ENCODE peak calls at places on chromosome 11, in seven cellular contexts. One of them, this sample, is unnamed.

GRCh38 chr11:87150936-87151335 is 113.2 kb downstream of the TMEM135 start:
- DNase-seq in astrocyte of the spinal cord: peak
- DNase-seq in A673: no peak
- DNase-seq in brain microvascular endothelial cell: no peak
- DNase-seq in cardiac fibroblast: peak
- DNase-seq in lower lobe of right lung: no peak
- DNase-seq in colonic mucosa: no peak
- DNase-seq in this sample: peak

GRCh38 chr11:134330611-134331564 is 900 bp upstream of the GLB1L2 start:
- DNase-seq in A673: no peak
- DNase-seq in colonic mucosa: no peak
- DNase-seq in brain microvascular endothelial cell: no peak
- DNase-seq in lower lobe of right lung: no peak
- DNase-seq in astrocyte of the spinal cord: no peak
- DNase-seq in cardiac fibroblast: no peak
- DNase-seq in this sample: no peak

GRCh38 chr11:32426819-32427615 is 8.3 kb downstream of the WT1 start:
- DNase-seq in cardiac fibroblast: no peak
- DNase-seq in A673: no peak
- DNase-seq in brain microvascular endothelial cell: no peak
- DNase-seq in lower lobe of right lung: no peak
- DNase-seq in colonic mucosa: no peak
- DNase-seq in astrocyte of the spinal cord: no peak
- DNase-seq in this sample: no peak

GRCh38 chr11:34343153-34343552 is 14.7 kb downstream of the ABTB2 start:
- DNase-seq in brain microvascular endothelial cell: peak
- DNase-seq in colonic mucosa: no peak
- DNase-seq in lower lobe of right lung: no peak
- DNase-seq in astrocyte of the spinal cord: peak
- DNase-seq in cardiac fibroblast: peak
- DNase-seq in A673: peak
- DNase-seq in this sample: peak

GRCh38 chr11:107711861-107712260 is at the start of gene SLN:
- DNase-seq in cardiac fibroblast: no peak
- DNase-seq in A673: no peak
- DNase-seq in colonic mucosa: no peak
- DNase-seq in brain microvascular endothelial cell: no peak
- DNase-seq in lower lobe of right lung: no peak
- DNase-seq in astrocyte of the spinal cord: no peak
- DNase-seq in this sample: no peak

GRCh38 chr11:3169235-3169951 is 4.3 kb upstream of the OSBPL5 start:
- DNase-seq in A673: peak
- DNase-seq in colonic mucosa: no peak
- DNase-seq in cardiac fibroblast: peak
- DNase-seq in astrocyte of the spinal cord: peak
- DNase-seq in brain microvascular endothelial cell: peak
- DNase-seq in lower lobe of right lung: peak
- DNase-seq in this sample: peak

GRCh38 chr11:73586791-73587190 is 11.1 kb downstream of the FAM168A start:
- DNase-seq in cardiac fibroblast: no peak
- DNase-seq in lower lobe of right lung: no peak
- DNase-seq in astrocyte of the spinal cord: no peak
- DNase-seq in colonic mucosa: no peak
- DNase-seq in brain microvascular endothelial cell: no peak
- DNase-seq in A673: no peak
- DNase-seq in this sample: no peak

GRCh38 chr11:76781861-76782500 is 1.2 kb upstream of the TSKU start:
- DNase-seq in cardiac fibroblast: no peak
- DNase-seq in A673: no peak
- DNase-seq in astrocyte of the spinal cord: no peak
- DNase-seq in colonic mucosa: no peak
- DNase-seq in brain microvascular endothelial cell: no peak
- DNase-seq in lower lobe of right lung: no peak
- DNase-seq in this sample: no peak

GRCh38 chr11:9208726-9209501 is 56.2 kb downstream of the DENND5A start:
- DNase-seq in lower lobe of right lung: no peak
- DNase-seq in cardiac fibroblast: peak
- DNase-seq in brain microvascular endothelial cell: no peak
- DNase-seq in colonic mucosa: no peak
- DNase-seq in A673: no peak
- DNase-seq in astrocyte of the spinal cord: no peak
- DNase-seq in this sample: peak

GRCh38 chr11:34916810-34917780 is 677 bp downstream of the PDHX start:
- DNase-seq in cardiac fibroblast: peak
- DNase-seq in lower lobe of right lung: no peak
- DNase-seq in A673: peak
- DNase-seq in astrocyte of the spinal cord: no peak
- DNase-seq in brain microvascular endothelial cell: peak
- DNase-seq in colonic mucosa: no peak
- DNase-seq in this sample: peak

GRCh38 chr11:106827687-106828086 is 190.6 kb downstream of the GUCY1A2 start:
- DNase-seq in cardiac fibroblast: no peak
- DNase-seq in colonic mucosa: no peak
- DNase-seq in lower lobe of right lung: peak
- DNase-seq in brain microvascular endothelial cell: no peak
- DNase-seq in A673: no peak
- DNase-seq in astrocyte of the spinal cord: no peak
- DNase-seq in this sample: no peak

GRCh38 chr11:62139526-62140301 is 15.9 kb downstream of the INCENP start:
- DNase-seq in colonic mucosa: no peak
- DNase-seq in A673: no peak
- DNase-seq in astrocyte of the spinal cord: no peak
- DNase-seq in cardiac fibroblast: no peak
- DNase-seq in lower lobe of right lung: no peak
- DNase-seq in brain microvascular endothelial cell: no peak
- DNase-seq in this sample: no peak
- TF ChIP-seq CTCF in colonic mucosa: no peak
- TF ChIP-seq CTCF in A673: no peak
- TF ChIP-seq CTCF in astrocyte of the spinal cord: no peak
- TF ChIP-seq CTCF in cardiac fibroblast: no peak
- TF ChIP-seq CTCF in lower lobe of right lung: no peak
- TF ChIP-seq CTCF in brain microvascular endothelial cell: no peak
- TF ChIP-seq CTCF in this sample: no peak

GRCh38 chr11:43735931-43736330 is 55.4 kb downstream of the HSD17B12 start:
- DNase-seq in astrocyte of the spinal cord: peak
- DNase-seq in lower lobe of right lung: no peak
- DNase-seq in brain microvascular endothelial cell: no peak
- DNase-seq in A673: peak
- DNase-seq in colonic mucosa: no peak
- DNase-seq in cardiac fibroblast: peak
- DNase-seq in this sample: peak

GRCh38 chr11:43736502-43737193 is 56.1 kb downstream of the HSD17B12 start:
- DNase-seq in A673: peak
- DNase-seq in colonic mucosa: no peak
- DNase-seq in lower lobe of right lung: no peak
- DNase-seq in brain microvascular endothelial cell: peak
- DNase-seq in cardiac fibroblast: peak
- DNase-seq in astrocyte of the spinal cord: peak
- DNase-seq in this sample: peak

GRCh38 chr11:43737194-43737575 is 56.6 kb downstream of the HSD17B12 start:
- DNase-seq in brain microvascular endothelial cell: no peak
- DNase-seq in lower lobe of right lung: no peak
- DNase-seq in colonic mucosa: no peak
- DNase-seq in A673: no peak
- DNase-seq in cardiac fibroblast: no peak
- DNase-seq in astrocyte of the spinal cord: no peak
- DNase-seq in this sample: no peak

GRCh38 chr11:43735115-43735514 is 54.6 kb downstream of the HSD17B12 start:
- DNase-seq in A673: no peak
- DNase-seq in cardiac fibroblast: no peak
- DNase-seq in colonic mucosa: no peak
- DNase-seq in lower lobe of right lung: no peak
- DNase-seq in brain microvascular endothelial cell: no peak
- DNase-seq in astrocyte of the spinal cord: no peak
- DNase-seq in this sample: no peak

GRCh38 chr11:43738600-43739409 is 58.3 kb downstream of the HSD17B12 start:
- DNase-seq in brain microvascular endothelial cell: peak
- DNase-seq in astrocyte of the spinal cord: peak
- DNase-seq in colonic mucosa: no peak
- DNase-seq in cardiac fibroblast: peak
- DNase-seq in A673: peak
- DNase-seq in lower lobe of right lung: no peak
- DNase-seq in this sample: peak
- H3K4me3 ChIP-seq in brain microvascular endothelial cell: no peak
- H3K4me3 ChIP-seq in astrocyte of the spinal cord: no peak
- H3K4me3 ChIP-seq in colonic mucosa: no peak
- H3K4me3 ChIP-seq in cardiac fibroblast: no peak
- H3K4me3 ChIP-seq in A673: peak
- H3K4me3 ChIP-seq in lower lobe of right lung: no peak
- H3K4me3 ChIP-seq in this sample: peak

GRCh38 chr11:60485987-60486386 is 6.6 kb upstream of the MS4A12 start:
- DNase-seq in A673: peak
- DNase-seq in colonic mucosa: peak
- DNase-seq in cardiac fibroblast: peak
- DNase-seq in lower lobe of right lung: no peak
- DNase-seq in astrocyte of the spinal cord: no peak
- DNase-seq in brain microvascular endothelial cell: no peak
- DNase-seq in this sample: no peak
- TF ChIP-seq CTCF in A673: peak
- TF ChIP-seq CTCF in colonic mucosa: peak
- TF ChIP-seq CTCF in cardiac fibroblast: no peak
- TF ChIP-seq CTCF in lower lobe of right lung: peak
- TF ChIP-seq CTCF in astrocyte of the spinal cord: no peak
- TF ChIP-seq CTCF in brain microvascular endothelial cell: peak
- TF ChIP-seq CTCF in this sample: no peak

GRCh38 chr11:65870706-65871681 is 1.6 kb downstream of the EFEMP2 start:
- DNase-seq in A673: peak
- DNase-seq in cardiac fibroblast: no peak
- DNase-seq in colonic mucosa: no peak
- DNase-seq in astrocyte of the spinal cord: no peak
- DNase-seq in brain microvascular endothelial cell: no peak
- DNase-seq in lower lobe of right lung: peak
- DNase-seq in this sample: no peak
- H3K4me3 ChIP-seq in A673: no peak
- H3K4me3 ChIP-seq in cardiac fibroblast: peak
- H3K4me3 ChIP-seq in colonic mucosa: no peak
- H3K4me3 ChIP-seq in astrocyte of the spinal cord: peak
- H3K4me3 ChIP-seq in brain microvascular endothelial cell: peak
- H3K4me3 ChIP-seq in lower lobe of right lung: peak
- H3K4me3 ChIP-seq in this sample: peak

DNA sequence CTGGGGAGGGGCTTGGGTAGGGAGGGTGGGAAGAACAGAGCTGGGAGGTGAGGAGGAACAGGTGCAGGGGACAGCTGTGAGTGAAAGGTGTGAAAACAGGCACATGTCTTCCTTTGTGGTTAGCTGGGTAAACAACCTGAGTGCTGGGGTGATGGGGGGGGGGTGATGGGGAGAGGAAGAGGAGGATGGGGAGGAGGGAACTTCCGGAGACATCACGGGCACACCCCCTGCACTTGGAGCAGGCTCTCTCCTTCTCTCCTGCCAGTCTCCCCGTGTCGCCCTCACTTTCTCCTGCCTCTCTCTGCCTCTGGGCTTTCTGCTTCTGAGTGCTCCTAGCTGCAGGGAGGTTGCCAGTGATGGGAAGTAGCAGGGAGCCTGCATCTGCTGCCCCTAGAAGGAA is 8.8 kb downstream of the CXCR5 start:
- DNase-seq in cardiac fibroblast: no peak
- DNase-seq in colonic mucosa: no peak
- DNase-seq in astrocyte of the spinal cord: no peak
- DNase-seq in A673: no peak
- DNase-seq in brain microvascular endothelial cell: no peak
- DNase-seq in lower lobe of right lung: no peak
- DNase-seq in this sample: no peak
- TF ChIP-seq CTCF in cardiac fibroblast: no peak
- TF ChIP-seq CTCF in colonic mucosa: no peak
- TF ChIP-seq CTCF in astrocyte of the spinal cord: no peak
- TF ChIP-seq CTCF in A673: no peak
- TF ChIP-seq CTCF in brain microvascular endothelial cell: no peak
- TF ChIP-seq CTCF in lower lobe of right lung: no peak
- TF ChIP-seq CTCF in this sample: no peak

GRCh38 chr11:116580828-116581227 is 192.0 kb downstream of the BUD13 start:
- DNase-seq in brain microvascular endothelial cell: no peak
- DNase-seq in lower lobe of right lung: no peak
- DNase-seq in A673: peak
- DNase-seq in cardiac fibroblast: no peak
- DNase-seq in colonic mucosa: no peak
- DNase-seq in astrocyte of the spinal cord: no peak
- DNase-seq in this sample: no peak
- H3K4me3 ChIP-seq in brain microvascular endothelial cell: no peak
- H3K4me3 ChIP-seq in lower lobe of right lung: no peak
- H3K4me3 ChIP-seq in A673: no peak
- H3K4me3 ChIP-seq in cardiac fibroblast: no peak
- H3K4me3 ChIP-seq in colonic mucosa: no peak
- H3K4me3 ChIP-seq in astrocyte of the spinal cord: no peak
- H3K4me3 ChIP-seq in this sample: no peak

DNA sequence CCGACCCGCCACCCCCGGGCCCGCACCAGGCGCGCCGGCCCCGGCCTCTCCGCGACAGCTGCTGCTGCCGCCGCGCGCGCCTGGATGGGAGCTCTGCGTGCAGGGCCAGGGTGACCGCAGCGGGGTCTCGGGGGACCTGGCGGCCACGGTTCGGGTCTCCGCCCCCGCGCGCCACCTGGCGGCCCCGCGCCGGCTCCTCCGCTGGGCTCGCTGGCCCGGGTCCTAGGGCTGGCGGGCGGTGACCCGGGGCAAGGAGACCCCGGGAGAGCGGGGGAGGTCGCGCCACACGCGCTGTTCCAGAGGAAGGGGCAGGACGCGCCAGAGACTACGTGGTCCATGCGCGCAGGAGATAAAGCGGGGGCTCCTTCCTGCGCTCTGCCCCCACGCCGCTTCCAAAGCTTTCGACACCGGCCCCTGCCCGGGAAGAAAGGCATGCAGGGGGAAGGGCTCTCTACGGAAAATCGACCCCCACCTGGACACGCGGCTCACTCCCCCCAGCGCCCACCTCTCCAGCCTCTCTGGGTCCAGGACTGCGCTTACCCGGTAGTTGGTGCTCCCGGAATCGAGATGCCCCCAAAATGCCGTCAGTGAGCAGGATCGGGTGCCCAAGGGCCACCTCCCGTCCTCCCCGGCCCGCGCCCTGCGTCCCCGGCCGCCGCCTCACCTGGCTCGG is 480 bp downstream of the SHANK2 start:
- DNase-seq in cardiac fibroblast: peak
- DNase-seq in lower lobe of right lung: no peak
- DNase-seq in brain microvascular endothelial cell: no peak
- DNase-seq in colonic mucosa: peak
- DNase-seq in A673: peak
- DNase-seq in astrocyte of the spinal cord: no peak
- DNase-seq in this sample: no peak
- TF ChIP-seq CTCF in cardiac fibroblast: no peak
- TF ChIP-seq CTCF in lower lobe of right lung: peak
- TF ChIP-seq CTCF in brain microvascular endothelial cell: peak
- TF ChIP-seq CTCF in colonic mucosa: no peak
- TF ChIP-seq CTCF in A673: peak
- TF ChIP-seq CTCF in astrocyte of the spinal cord: peak
- TF ChIP-seq CTCF in this sample: no peak

GRCh38 chr11:23751280-23751679 is 745.6 kb upstream of the LUZP2 start:
- DNase-seq in astrocyte of the spinal cord: no peak
- DNase-seq in cardiac fibroblast: no peak
- DNase-seq in colonic mucosa: no peak
- DNase-seq in lower lobe of right lung: no peak
- DNase-seq in A673: no peak
- DNase-seq in brain microvascular endothelial cell: no peak
- DNase-seq in this sample: no peak
- H3K4me3 ChIP-seq in astrocyte of the spinal cord: no peak
- H3K4me3 ChIP-seq in cardiac fibroblast: no peak
- H3K4me3 ChIP-seq in colonic mucosa: no peak
- H3K4me3 ChIP-seq in lower lobe of right lung: no peak
- H3K4me3 ChIP-seq in A673: no peak
- H3K4me3 ChIP-seq in brain microvascular endothelial cell: no peak
- H3K4me3 ChIP-seq in this sample: no peak

This sample was measured in choroid plexus epithelial cell.